ENCODE peak calls at places on chromosomes 12 and 14, in six cellular contexts. L is GM12891, X is GM12878, S is HepG2, G is K562, E is H1. D is an unnamed sample.

GRCh38 chr12:92978607-92979006 is 49.5 kb upstream of the EEA1 start:
- DNase-seq in L (no peak), X (no peak), S (no peak), G (no peak), E (no peak), D (no peak)

GRCh38 chr12:25155031-25155576 is 39.9 kb downstream of the DNAI7 start:
- DNase-seq in L (peak), X (peak), S (peak), G (peak), E (no peak), D (no peak)

GRCh38 chr12:3656946-3657622 is 95.8 kb downstream of the CRACR2A start:
- DNase-seq in L (no peak), X (no peak), S (no peak), G (no peak), E (no peak), D (no peak)

GRCh38 chr14:32933623-32933942 is 5.1 kb upstream of the NPAS3 start:
- DNase-seq in L (no peak), X (no peak), S (no peak), G (no peak), E (no peak), D (no peak)

GRCh38 chr12:47353508-47353907 is 273.7 kb upstream of the AMIGO2 start:
- DNase-seq in L (no peak), X (no peak), S (no peak), G (no peak), E (no peak), D (no peak)

GRCh38 chr14:56724013-56724412 is 86.3 kb downstream of the OTX2 start:
- DNase-seq in L (no peak), X (no peak), S (no peak), G (no peak), E (no peak), D (no peak)

GRCh38 chr12:104436790-104437189 is 20.0 kb upstream of the CHST11 start:
- DNase-seq in L (no peak), X (no peak), S (no peak), G (no peak), E (no peak), D (no peak)

GRCh38 chr12:72272731-72273498 is 745 bp downstream of the TRHDE start:
- DNase-seq in L (peak), X (no peak), S (no peak), G (no peak), E (peak), D (peak)

GRCh38 chr14:75399819-75400678 is 27.8 kb upstream of the JDP2 start:
- DNase-seq in L (no peak), X (no peak), S (no peak), G (no peak), E (no peak), D (no peak)

GRCh38 chr14:63956326-63956725 is 103.5 kb downstream of the SYNE2 start:
- DNase-seq in L (no peak), X (no peak), S (no peak), G (no peak), E (no peak), D (no peak)

GRCh38 chr12:131095826-131096680 is 142.3 kb downstream of the ADGRD1 start:
- DNase-seq in L (no peak), X (no peak), S (no peak), G (no peak), E (no peak), D (no peak)

GRCh38 chr12:91276529-91276928 is 93.9 kb upstream of the DCN start:
- DNase-seq in L (no peak), X (no peak), S (no peak), G (no peak), E (no peak), D (no peak)

GRCh38 chr12:76790564-76791552 is 26.9 kb downstream of the ZDHHC17 start:
- DNase-seq in L (no peak), X (no peak), S (peak), G (peak), E (no peak), D (no peak)

GRCh38 chr14:58637040-58637390 is 747 bp upstream of the DACT1 start:
- DNase-seq in L (no peak), X (no peak), S (no peak), G (no peak), E (no peak), D (no peak)

GRCh38 chr14:95156765-95157194 is 549 bp downstream of the DICER1 start:
- DNase-seq in L (no peak), X (no peak), S (peak), G (no peak), E (peak), D (peak)

GRCh38 chr14:85580536-85581165 is 50.7 kb downstream of the FLRT2 start:
- DNase-seq in L (no peak), X (no peak), S (no peak), G (no peak), E (no peak), D (no peak)

GRCh38 chr12:126663304-126664094 is 1598.3 kb downstream of the AACS start:
- DNase-seq in L (no peak), X (no peak), S (peak), G (peak), E (peak), D (no peak)

GRCh38 chr14:76490735-76491134 is 114.8 kb downstream of the ESRRB start:
- DNase-seq in L (no peak), X (peak), S (no peak), G (no peak), E (no peak), D (no peak)

GRCh38 chr14:45434221-45434620 is 181.2 kb upstream of the MIS18BP1 start:
- DNase-seq in L (no peak), X (no peak), S (no peak), G (no peak), E (no peak), D (no peak)
- TF ChIP-seq POLR2A in L (no peak), X (no peak), S (no peak), G (no peak), E (no peak), D (no peak)

DNA sequence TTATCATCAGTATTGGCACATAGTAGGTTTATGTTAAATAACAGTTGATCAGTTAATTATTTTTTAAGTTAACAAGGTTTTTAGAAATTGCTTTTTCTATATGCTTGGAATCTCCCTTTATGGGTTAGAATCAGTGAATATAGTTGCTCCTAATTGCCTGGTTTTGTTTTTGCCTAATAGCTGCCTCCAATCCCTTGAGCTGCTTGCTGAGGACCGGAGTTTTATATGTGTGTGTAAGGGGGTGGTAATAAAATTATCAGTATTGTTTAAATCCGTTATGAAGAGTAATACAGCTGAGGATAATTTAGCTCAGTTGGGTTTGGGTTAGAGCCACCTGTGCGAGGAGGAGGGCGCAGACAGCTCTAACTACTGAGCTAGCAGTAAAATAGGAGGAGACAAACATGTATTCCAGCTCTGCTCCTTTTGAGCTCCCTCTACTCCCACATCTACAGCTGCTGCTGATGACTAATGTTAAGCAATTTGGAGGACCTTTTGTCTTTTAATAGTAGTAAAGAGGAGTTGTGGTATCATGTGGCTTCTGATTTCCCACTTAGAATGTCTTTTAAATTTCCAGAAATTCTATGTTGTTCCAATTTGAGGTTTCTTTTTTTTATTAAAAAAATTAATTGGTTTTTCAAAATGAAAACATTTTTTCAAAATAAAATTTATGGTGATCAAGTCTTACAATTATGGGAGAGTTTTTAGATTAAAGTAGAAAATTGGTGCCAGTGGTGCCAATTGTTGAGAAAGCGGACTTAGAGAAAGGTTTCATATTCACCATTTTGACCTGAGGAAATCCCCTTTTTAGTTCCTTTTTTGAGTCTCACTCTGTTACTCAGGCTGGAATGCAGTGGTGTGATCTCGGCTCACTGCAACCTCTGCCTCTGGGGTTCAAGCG is 61.6 kb downstream of the SPATS2 start:
- DNase-seq in L (no peak), X (peak), S (no peak), G (no peak), E (no peak), D (no peak)
- TF ChIP-seq TAF1 in L (no peak), X (peak), S (no peak), G (no peak), E (no peak), D (no peak)

GRCh38 chr12:10190558-10191388 is 11.9 kb downstream of the TMEM52B start:
- DNase-seq in L (peak), X (no peak), S (peak), G (peak), E (peak), D (peak)

GRCh38 chr12:10189653-10190052 is 10.8 kb downstream of the TMEM52B start:
- DNase-seq in L (no peak), X (no peak), S (no peak), G (no peak), E (no peak), D (no peak)

GRCh38 chr12:10184261-10184843 is 5.5 kb downstream of the TMEM52B start:
- DNase-seq in L (no peak), X (no peak), S (no peak), G (no peak), E (no peak), D (no peak)

GRCh38 chr12:10182662-10183061 is 3.8 kb downstream of the TMEM52B start:
- DNase-seq in L (no peak), X (no peak), S (no peak), G (no peak), E (no peak), D (no peak)

DNA sequence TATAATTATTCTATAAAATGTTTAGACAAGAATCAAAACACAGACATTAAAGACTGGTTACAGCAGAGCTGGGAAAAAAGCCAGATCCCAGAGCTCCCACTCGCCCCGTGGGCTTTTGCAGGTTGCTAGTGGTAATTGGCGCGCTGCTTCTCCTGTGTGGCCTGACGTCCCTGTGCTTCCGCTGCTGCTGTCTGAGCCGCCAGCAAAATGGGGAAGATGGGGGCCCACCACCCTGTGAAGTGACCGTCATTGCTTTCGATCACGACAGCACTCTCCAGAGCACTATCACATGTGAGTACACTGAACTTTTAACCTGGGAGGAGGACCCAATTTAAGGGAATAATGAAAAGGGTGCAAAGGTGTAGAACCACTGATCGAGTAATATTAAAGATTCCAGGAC is 7.5 kb downstream of the TMEM52B start:
- DNase-seq in L (no peak), X (no peak), S (no peak), G (no peak), E (no peak), D (no peak)
- TF ChIP-seq POLR2AphosphoS5 in L (no peak), X (no peak), S (no peak), G (no peak), E (no peak), D (no peak)

GRCh38 chr14:102620413-102620812 is 28.0 kb downstream of the RCOR1 start:
- DNase-seq in L (no peak), X (no peak), S (no peak), G (no peak), E (no peak), D (no peak)
- TF ChIP-seq POLR2A in L (no peak), X (no peak), S (no peak), G (no peak), E (no peak), D (no peak)